ENCODE peak calls at places on chromosomes 12 and 14, in six cellular contexts. J is fibroblast of the aortic adventitia, R is GM23338, B is left lung, K is cardiac muscle cell, I is vagina. P is an unnamed sample.

GRCh38 chr12:116133149-116133548 is 144.3 kb downstream of the MED13L start:
- DNase-seq in K (no peak), B (no peak), I (no peak), R (no peak), J (peak), P (no peak)

GRCh38 chr14:68791078-68791983 is 1.5 kb downstream of the ZFP36L1 start:
- DNase-seq in J (peak), B (no peak), R (peak), I (no peak), K (no peak), P (peak)

GRCh38 chr12:129605666-129606065 is 298.2 kb downstream of the TMEM132D start:
- DNase-seq in K (no peak), I (no peak), J (no peak), B (no peak), R (no peak), P (no peak)

GRCh38 chr14:102891556-102891955 is 30.9 kb upstream of the AMN start:
- DNase-seq in B (no peak), K (no peak), I (no peak), R (no peak), J (peak), P (no peak)

GRCh38 chr14:68968051-68968450 is 11.1 kb downstream of the ACTN1 start:
- DNase-seq in J (no peak), K (no peak), I (no peak), R (no peak), B (no peak), P (no peak)

GRCh38 chr12:6563448-6564050 is 4.5 kb downstream of the NOP2 start:
- DNase-seq in K (peak), I (no peak), R (peak), J (peak), B (no peak), P (no peak)

GRCh38 chr14:68612049-68612448 is 180.8 kb downstream of the ZFP36L1 start:
- DNase-seq in J (peak), I (no peak), B (no peak), R (no peak), K (peak), P (no peak)

GRCh38 chr12:23666866-23667265 is 282.6 kb downstream of the SOX5 start:
- DNase-seq in J (no peak), B (no peak), R (peak), I (no peak), K (no peak), P (no peak)

GRCh38 chr14:71399057-71399487 is 491.8 kb downstream of the PCNX1 start:
- DNase-seq in R (no peak), I (no peak), J (peak), K (no peak), B (no peak), P (no peak)

DNA sequence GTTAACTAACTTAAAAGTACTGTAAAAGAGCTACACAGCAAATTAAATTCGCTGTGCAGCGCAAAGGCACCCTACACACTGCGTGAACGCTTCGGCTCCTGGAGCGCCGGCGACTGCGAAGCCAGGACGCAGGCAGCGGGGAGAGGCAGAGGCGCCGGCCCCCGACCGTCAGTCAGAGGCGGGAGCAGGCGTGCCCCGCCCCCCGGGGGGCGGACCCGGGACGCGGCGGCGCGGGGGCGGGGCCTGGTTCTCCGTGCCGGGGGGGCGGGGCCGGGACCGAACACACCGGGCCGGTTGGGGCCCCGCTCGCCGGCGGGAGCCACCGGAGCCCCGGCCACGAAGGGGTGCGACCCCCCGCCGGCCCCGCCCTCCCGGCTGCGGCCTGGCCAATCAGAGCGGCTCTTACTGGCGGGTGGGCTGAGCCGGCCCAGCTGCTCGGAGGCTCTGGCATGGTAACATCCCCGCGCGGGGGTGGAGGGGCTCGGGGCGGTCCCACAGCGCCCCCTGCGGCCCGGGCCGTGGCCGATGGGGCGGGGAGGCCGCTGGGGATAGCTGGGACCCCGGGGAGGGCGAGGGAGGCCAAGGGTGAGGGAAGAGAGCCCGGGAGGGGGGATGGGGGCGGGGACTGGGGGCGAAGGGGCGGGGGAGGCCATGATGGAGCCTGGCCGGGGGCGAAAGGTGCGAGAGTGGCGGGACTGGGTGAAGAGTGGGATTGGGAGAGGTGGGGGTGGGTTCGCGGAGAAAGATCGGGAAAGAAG is at the start of gene PRPF40B:
- DNase-seq in I (no peak), J (peak), B (peak), R (peak), K (peak), P (peak)
- TF ChIP-seq CTCF in I (no peak), J (peak), B (no peak), R (peak), K (peak), P (peak)

GRCh38 chr14:59705245-59705644 is 128.6 kb upstream of the CCDC175 start:
- DNase-seq in K (no peak), J (no peak), B (no peak), R (no peak), I (no peak), P (no peak)

GRCh38 chr14:59711083-59711482 is 134.5 kb upstream of the CCDC175 start:
- DNase-seq in J (no peak), I (no peak), K (no peak), B (no peak), R (no peak), P (no peak)

GRCh38 chr14:59704054-59704453 is 127.4 kb upstream of the CCDC175 start:
- DNase-seq in B (no peak), R (no peak), I (no peak), K (no peak), J (no peak), P (no peak)

GRCh38 chr14:59705866-59706265 is 129.3 kb upstream of the CCDC175 start:
- DNase-seq in K (no peak), I (no peak), J (no peak), B (no peak), R (no peak), P (no peak)

GRCh38 chr14:59707778-59708635 is 131.4 kb upstream of the CCDC175 start:
- DNase-seq in I (no peak), R (no peak), J (peak), K (no peak), B (no peak), P (no peak)
- TF ChIP-seq CTCF in I (no peak), R (no peak), J (peak), K (peak), B (no peak), P (no peak)

DNA sequence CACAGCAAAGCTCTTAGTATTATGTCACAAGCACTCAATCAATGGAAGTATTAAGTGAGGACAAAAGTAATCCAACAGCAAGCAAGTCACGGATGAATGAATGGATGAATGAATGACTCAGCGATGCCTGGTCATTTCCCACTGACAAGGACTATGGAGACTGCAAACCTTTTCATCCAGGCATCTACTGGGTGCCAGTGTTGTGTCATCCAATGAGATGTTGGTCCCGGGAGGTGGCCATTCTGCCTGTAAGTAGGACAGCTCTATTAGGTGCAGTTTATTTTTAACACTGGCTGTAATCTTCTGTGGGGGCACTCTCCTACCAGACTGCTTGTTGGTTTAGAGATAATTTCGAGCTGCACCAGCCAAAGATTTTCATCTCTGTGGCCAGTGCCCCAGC is 39.4 kb downstream of the STAB2 start:
- DNase-seq in I (no peak), R (peak), K (peak), J (no peak), B (no peak), P (no peak)
- TF ChIP-seq CTCF in I (no peak), R (peak), K (no peak), J (no peak), B (no peak), P (peak)

GRCh38 chr12:121799175-121799841 is 4.5 kb upstream of the SETD1B start:
- DNase-seq in B (peak), I (peak), J (peak), R (peak), K (peak), P (no peak)
- TF ChIP-seq CTCF in B (no peak), I (no peak), J (no peak), R (no peak), K (no peak), P (no peak)

DNA sequence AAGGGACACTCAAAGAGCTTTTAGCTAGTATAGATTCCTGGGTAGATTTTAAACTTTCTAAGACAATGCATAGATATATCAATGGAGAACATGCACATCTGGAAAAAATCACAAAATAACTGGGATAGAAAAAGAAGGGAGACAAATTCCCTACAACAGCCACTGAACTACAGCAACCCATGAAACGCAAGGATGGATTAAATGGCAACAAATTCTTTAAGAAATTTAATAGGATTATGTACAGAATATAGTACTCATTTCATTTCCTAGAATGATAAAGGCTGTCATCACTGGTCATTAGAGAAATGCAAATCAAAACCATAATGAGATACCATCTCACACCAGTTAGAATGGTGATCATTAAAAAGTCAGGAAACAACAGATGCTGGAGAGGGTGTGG is 174.4 kb upstream of the KRR1 start:
- DNase-seq in J (peak), I (no peak), K (no peak), B (no peak), R (no peak), P (no peak)
- TF ChIP-seq CTCF in J (no peak), I (no peak), K (no peak), B (no peak), R (no peak), P (no peak)

GRCh38 chr12:27969901-27970390 is 2.6 kb downstream of the PTHLH start:
- DNase-seq in R (peak), I (no peak), K (peak), B (peak), J (peak), P (peak)
- TF ChIP-seq CTCF in R (no peak), I (no peak), K (peak), B (no peak), J (no peak), P (no peak)

GRCh38 chr12:66152732-66153131 is 17.1 kb downstream of the TMBIM4 start:
- DNase-seq in B (no peak), I (no peak), R (no peak), K (no peak), J (peak), P (no peak)

GRCh38 chr12:66143868-66144267 is 13.3 kb upstream of the LLPH start:
- DNase-seq in I (no peak), K (no peak), J (no peak), B (no peak), R (no peak), P (no peak)

GRCh38 chr12:66144796-66145754 is 14.5 kb upstream of the LLPH start:
- DNase-seq in J (peak), B (no peak), I (no peak), R (peak), K (peak), P (no peak)

GRCh38 chr12:66154776-66155175 is 15.0 kb downstream of the TMBIM4 start:
- DNase-seq in K (no peak), I (no peak), B (no peak), J (peak), R (no peak), P (no peak)

DNA sequence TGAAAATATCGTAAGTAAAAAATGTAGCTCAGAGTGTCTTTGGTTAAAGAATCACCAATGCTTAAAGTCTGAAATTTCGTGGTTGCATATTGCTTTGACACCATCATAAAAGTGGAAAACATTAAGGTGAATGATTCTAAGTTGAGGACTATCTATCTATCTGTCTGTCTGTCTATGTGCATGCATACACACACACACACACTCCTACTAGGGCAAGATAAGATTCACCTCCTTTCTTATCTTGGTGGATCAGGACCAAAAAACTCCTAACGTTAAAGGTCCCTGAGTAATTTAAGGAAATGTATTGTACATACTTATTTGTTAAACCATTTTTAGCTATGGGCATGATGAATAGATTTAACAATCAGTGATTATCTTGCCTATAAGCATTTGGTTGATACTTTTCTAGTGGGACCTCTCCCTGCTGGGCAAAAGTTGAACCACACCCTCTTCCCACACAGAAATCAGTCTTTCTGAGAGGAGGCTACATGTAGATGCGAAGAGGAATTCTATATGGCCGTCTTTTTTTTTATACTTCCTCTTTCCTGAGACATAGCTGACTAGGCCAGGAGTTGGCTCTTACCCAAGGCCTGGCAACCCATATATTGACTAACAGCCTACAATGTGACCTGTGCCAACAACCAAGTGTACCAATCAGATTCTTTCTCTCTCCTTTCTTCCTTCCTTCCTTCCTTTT is 19.3 kb upstream of the LLPH start:
- DNase-seq in R (peak), K (no peak), B (no peak), J (no peak), I (no peak), P (no peak)
- TF ChIP-seq CTCF in R (peak), K (peak), B (peak), J (peak), I (no peak), P (peak)

DNA sequence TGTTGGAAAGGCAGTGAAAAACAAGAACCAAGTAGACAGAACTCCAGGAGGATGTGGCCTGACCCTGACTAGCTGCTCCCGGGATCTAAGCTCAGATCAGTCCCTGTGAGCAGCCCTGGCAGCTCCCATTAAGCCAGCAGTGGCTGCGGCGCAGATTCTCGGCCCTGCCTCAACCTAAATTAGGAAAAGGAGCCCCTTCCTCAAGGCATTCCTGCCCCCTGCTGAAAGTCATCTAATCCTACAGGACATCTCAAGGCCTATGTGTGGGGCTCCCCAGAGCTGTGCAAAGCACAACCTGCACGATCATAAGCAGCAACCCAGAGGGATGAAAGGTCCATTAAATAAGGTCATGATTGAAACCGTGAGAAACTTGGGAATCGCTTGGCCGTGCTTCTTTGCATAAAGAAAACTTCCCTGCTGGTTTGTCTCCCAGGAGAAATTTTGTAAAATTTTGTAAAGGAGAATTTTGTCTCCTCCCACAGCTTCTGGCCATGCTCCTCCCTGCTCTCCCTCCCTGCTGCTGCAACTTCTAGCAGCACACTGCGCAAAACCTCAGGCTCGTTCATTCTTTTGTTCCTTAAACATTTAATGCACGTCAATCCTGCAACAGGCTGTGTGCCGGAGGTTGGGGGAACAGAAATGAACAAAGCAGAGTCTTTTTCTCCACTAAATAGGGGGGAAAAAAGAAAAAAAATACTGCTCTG is 96.6 kb upstream of the SLC35F4 start:
- DNase-seq in J (no peak), B (no peak), R (peak), K (peak), I (no peak), P (no peak)
- TF ChIP-seq CTCF in J (no peak), B (no peak), R (peak), K (no peak), I (no peak), P (peak)

DNA sequence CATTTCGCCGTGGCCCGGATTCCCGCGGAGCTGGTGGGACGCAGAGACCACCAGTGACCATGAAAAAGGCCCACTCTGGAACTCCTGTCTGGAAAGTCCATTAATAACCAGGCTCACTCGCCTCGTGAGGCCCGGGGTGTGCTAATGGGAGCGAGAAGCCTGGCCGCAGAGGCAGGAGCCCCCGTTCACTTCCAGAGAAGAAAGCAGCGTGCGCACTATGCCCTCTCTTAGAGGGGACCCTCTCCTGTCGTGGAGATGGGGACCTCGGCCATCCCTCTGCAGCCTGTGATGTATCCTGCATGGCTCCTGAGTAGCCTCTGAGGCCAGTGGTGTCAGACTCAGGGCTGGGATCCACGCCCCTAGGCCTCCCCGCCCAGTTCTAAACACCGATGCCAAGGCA is 134.1 kb upstream of the VRK1 start:
- DNase-seq in B (no peak), K (no peak), I (no peak), R (no peak), J (no peak), P (no peak)
- TF ChIP-seq CTCF in B (no peak), K (no peak), I (no peak), R (no peak), J (no peak), P (no peak)

P was measured in type B pancreatic cell.